ENCODE peak calls at places on chromosomes 13 and 19, in five cellular contexts. D, O, F, A and H are unnamed samples.

GRCh38 chr19:16018801-16019551 is 57.3 kb upstream of the TPM4 start:
- DNase-seq in O (no peak), D (no peak), A (no peak), F (peak; percentile 12), H (no peak)

GRCh38 chr19:49690656-49691242 is at the start of gene CPT1C:
- DNase-seq in D (no peak), F (peak; percentile 96), A (peak; percentile 93), O (peak; percentile 46), H (no peak)

GRCh38 chr19:3269972-3270667 is 45.7 kb downstream of the CELF5 start:
- DNase-seq in D (no peak), O (no peak), F (peak; percentile 93), A (no peak), H (no peak)

GRCh38 chr13:113974304-113975281 is 717 bp upstream of the C13orf46 start:
- DNase-seq in F (no peak), A (no peak), O (no peak), D (no peak), H (no peak)

GRCh38 chr13:66803759-66804456 is 426.2 kb downstream of the PCDH9 start:
- DNase-seq in O (no peak), D (no peak), F (no peak), A (no peak), H (peak; percentile 17)

GRCh38 chr19:56105090-56105701 is 15.9 kb downstream of the ZNF787 start:
- DNase-seq in F (no peak), D (peak; percentile 71), O (peak; percentile 56), A (peak; percentile 86), H (peak; percentile 25)

GRCh38 chr13:98889419-98890079 is 88.3 kb downstream of the DOCK9 start:
- DNase-seq in D (peak; percentile 31), O (no peak), A (no peak), F (no peak), H (no peak)

GRCh38 chr13:41674246-41674645 is 216.9 kb downstream of the RGCC start:
- DNase-seq in D (no peak), A (no peak), F (no peak), O (no peak), H (no peak)

GRCh38 chr13:114067381-114067885 is 65.0 kb downstream of the RASA3 start:
- DNase-seq in O (peak; percentile 23), F (no peak), D (peak; percentile 40), A (no peak), H (no peak)

GRCh38 chr13:48818495-48818961 is 157.2 kb upstream of the FNDC3A start:
- DNase-seq in A (peak; percentile 18), O (no peak), F (no peak), D (peak; percentile 87), H (peak; percentile 63)

GRCh38 chr19:9936151-9937000 is at the start of gene OLFM2:
- DNase-seq in F (peak; percentile 93), A (peak; percentile 53), D (no peak), O (no peak), H (peak; percentile 50)

GRCh38 chr13:32266130-32266529 is 49.0 kb downstream of the ZAR1L start:
- DNase-seq in O (no peak), D (no peak), F (no peak), A (no peak), H (no peak)

GRCh38 chr13:79986890-79987289 is 354.0 kb downstream of the SPRY2 start:
- DNase-seq in F (no peak), O (no peak), A (no peak), D (no peak), H (no peak)

GRCh38 chr19:41784337-41785239 is 11.8 kb upstream of the CEACAM3 start:
- DNase-seq in O (no peak), F (no peak), A (no peak), D (no peak), H (no peak)

GRCh38 chr13:102555914-102556553 is 40.8 kb upstream of the TPP2 start:
- DNase-seq in D (peak; percentile 59), O (peak; percentile 29), F (peak; percentile 47), A (peak; percentile 53), H (peak; percentile 1)

GRCh38 chr19:13334801-13335481 is 171.3 kb downstream of the CACNA1A start:
- DNase-seq in F (no peak), O (no peak), D (no peak), A (no peak), H (peak; percentile 36)

GRCh38 chr13:74847966-74848365 is 634.0 kb downstream of the TBC1D4 start:
- DNase-seq in F (no peak), A (no peak), O (no peak), D (no peak), H (no peak)

GRCh38 chr19:37845932-37846331 is 60.5 kb downstream of the WDR87 start:
- DNase-seq in F (no peak), A (no peak), O (no peak), D (no peak), H (no peak)

GRCh38 chr13:111866731-111867245 is 200.2 kb upstream of the SOX1 start:
- DNase-seq in O (no peak), D (no peak), A (no peak), F (no peak), H (no peak)

GRCh38 chr19:8454218-8454617 is 9.4 kb downstream of the HNRNPM start:
- DNase-seq in F (no peak), D (no peak), A (no peak), O (no peak), H (no peak)

GRCh38 chr13:50376895-50377575 is 361.8 kb downstream of the KCNRG start:
- DNase-seq in D (no peak), A (peak; percentile 80), F (no peak), O (no peak), H (no peak)

GRCh38 chr13:32206097-32206740 is 108.9 kb downstream of the ZAR1L start:
- DNase-seq in F (no peak), D (peak; percentile 4), O (no peak), A (no peak), H (no peak)

GRCh38 chr13:19083340-19083739 is 98.3 kb downstream of the TUBA3C start:
- DNase-seq in O (no peak), A (no peak), D (no peak), F (no peak), H (no peak)

GRCh38 chr19:29904017-29904416 is 38.0 kb upstream of the URI1 start:
- DNase-seq in A (no peak), D (no peak), O (no peak), F (no peak), H (no peak)

GRCh38 chr13:23828866-23829265 is 60.3 kb downstream of the MIPEP start:
- DNase-seq in A (no peak), F (no peak), D (peak; percentile 43), O (no peak), H (no peak)

GRCh38 chr13:43805071-43805468 is 18.3 kb upstream of the ENOX1 start:
- DNase-seq in D (peak; percentile 99), A (peak; percentile 51), F (peak; percentile 34), O (no peak), H (peak; percentile 69)

GRCh38 chr13:73533111-73533510 is 474.3 kb downstream of the KLF5 start:
- DNase-seq in A (peak; percentile 3), F (no peak), D (no peak), O (no peak), H (no peak)

GRCh38 chr19:3621689-3622088 is 4.9 kb downstream of the CACTIN start:
- DNase-seq in A (no peak), O (no peak), F (no peak), D (no peak), H (no peak)

GRCh38 chr13:51688937-51689336 is 104.7 kb downstream of the WDFY2 start:
- DNase-seq in F (no peak), A (peak; percentile 22), D (no peak), O (no peak), H (no peak)

GRCh38 chr13:26227396-26227971 is 5.4 kb upstream of the RNF6 start:
- DNase-seq in O (no peak), F (no peak), A (no peak), D (no peak), H (no peak)

GRCh38 chr13:23811366-23812027 is 77.7 kb downstream of the MIPEP start:
- DNase-seq in F (no peak), A (peak; percentile 30), O (no peak), D (no peak), H (no peak)

GRCh38 chr13:30796833-30797601 is 61.7 kb downstream of the ALOX5AP start:
- DNase-seq in D (peak; percentile 64), F (no peak), A (peak; percentile 46), O (no peak), H (no peak)

GRCh38 chr13:30797847-30798246 is 62.5 kb downstream of the ALOX5AP start:
- DNase-seq in F (no peak), O (no peak), D (no peak), A (no peak), H (no peak)

GRCh38 chr13:30800107-30800506 is 64.8 kb downstream of the ALOX5AP start:
- DNase-seq in O (no peak), D (no peak), A (no peak), F (no peak), H (no peak)

GRCh38 chr13:30798776-30799625 is 63.7 kb downstream of the ALOX5AP start:
- DNase-seq in D (no peak), A (peak; percentile 15), F (no peak), O (no peak), H (no peak)

DNA sequence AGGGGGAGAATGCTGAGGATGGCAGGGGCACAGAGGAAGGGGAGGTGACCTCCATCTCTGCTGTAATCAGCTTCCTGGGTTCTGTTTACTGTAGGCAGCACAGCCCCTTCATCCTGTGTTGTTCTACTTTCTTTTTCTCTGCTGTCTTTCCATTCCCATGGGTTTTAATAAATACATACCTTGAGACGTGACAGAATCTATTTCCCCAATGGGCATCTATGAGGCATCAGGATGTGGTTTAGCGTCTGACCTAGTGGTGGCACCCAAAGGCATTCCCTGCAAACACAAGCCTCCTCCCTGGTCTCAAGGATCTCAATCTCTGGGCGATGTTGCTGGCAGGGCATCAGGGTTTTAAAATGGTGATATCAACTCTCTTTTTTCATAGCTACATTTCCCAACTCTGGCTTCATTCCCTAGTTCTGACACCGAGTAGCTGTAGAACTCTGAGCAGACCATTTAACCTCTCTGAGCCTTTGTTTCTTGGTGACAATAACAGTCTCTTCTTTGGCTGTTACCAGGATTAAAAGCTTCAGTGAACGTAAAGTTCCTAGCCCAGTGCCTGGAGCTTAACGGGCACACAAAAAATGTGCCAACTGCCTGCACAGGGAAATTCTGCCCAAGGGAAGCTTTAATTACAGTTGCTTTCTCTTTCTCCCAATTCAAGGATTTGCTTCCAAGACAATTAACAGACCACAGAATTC is 60.9 kb downstream of the ALOX5AP start:
- DNase-seq in F (no peak), A (no peak), O (no peak), D (peak; percentile 80), H (peak; percentile 83)
- H3K4me3 ChIP-seq in F (no peak overlapping the region), A (no peak overlapping the region), O (no peak overlapping the region), D (peak overlapping the region; percentile 13), H (peak overlapping the region; percentile 23)

GRCh38 chr19:45144431-45145269 is 16.1 kb downstream of the NKPD1 start:
- DNase-seq in A (no peak), D (no peak), O (no peak), F (no peak), H (no peak)
- H3K36me3 ChIP-seq in A (peaks cover 1% of the 10 kb centered on the region), D (peaks cover 1% of the 10 kb centered on the region), O (no peaks in the 10 kb centered on the region), F (peaks cover 42% of the 10 kb centered on the region), H (peaks cover 27% of the 10 kb centered on the region)

GRCh38 chr19:17077447-17078028 is 2.0 kb downstream of the MYO9B start:
- DNase-seq in D (peak; percentile 14), A (no peak), F (no peak), O (no peak), H (no peak)
- H3K4me3 ChIP-seq in D (no peak overlapping the region), A (no peak overlapping the region), F (peak overlapping the region; percentile 59), O (peak overlapping the region; percentile 53), H (no peak overlapping the region)

DNA sequence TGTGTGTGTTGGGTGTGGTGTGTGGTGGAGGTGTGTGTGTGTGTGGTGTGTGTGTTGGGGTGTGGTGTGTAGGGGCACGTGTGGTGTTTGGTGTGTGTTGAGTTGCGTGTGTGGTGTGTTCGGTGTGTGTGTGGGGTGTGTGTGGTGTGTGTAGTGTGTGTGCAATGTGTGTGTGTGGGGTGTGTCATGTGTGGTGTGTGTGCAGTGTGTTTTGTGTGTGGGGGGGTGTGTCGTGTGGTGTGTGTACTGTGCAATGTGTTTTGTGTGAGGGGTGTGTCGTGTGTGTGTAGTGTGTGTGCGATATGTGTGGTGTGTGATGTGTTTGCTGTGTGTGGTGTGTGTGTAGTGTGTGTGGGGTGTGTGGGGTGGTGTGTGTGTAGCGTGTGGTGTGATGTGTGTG is 6.0 kb upstream of the KPTN start:
- DNase-seq in D (no peak), A (no peak), F (no peak), O (no peak), H (no peak)
- H3K36me3 ChIP-seq in D (peaks cover 7% of the 10 kb centered on the region), A (peaks cover 3% of the 10 kb centered on the region), F (peaks cover 12% of the 10 kb centered on the region), O (no peaks in the 10 kb centered on the region), H (peaks cover 68% of the 10 kb centered on the region)